ENCODE peak calls at places on chromosomes 7 and 10, in five cellular contexts. H, I, L, O and R are unnamed samples. For H3K4me1, the result is how much of the 10 kb centered on the place peaks cover.

GRCh38 chr7:99505324-99505662 is 831 bp downstream of the ZKSCAN5 start:
- DNase-seq in O (no peak), L (no peak), I (no peak), H (no peak), R (no peak)

GRCh38 chr10:8088504-8088903 is 34.0 kb downstream of the GATA3 start:
- DNase-seq in O (no peak), H (no peak), L (no peak), I (no peak), R (no peak)

GRCh38 chr10:29023678-29024077 is 265.2 kb upstream of the LYZL1 start:
- DNase-seq in O (no peak), L (no peak), H (peak), I (no peak), R (no peak)

GRCh38 chr10:130372222-130372621 is 236.0 kb downstream of the GLRX3 start:
- DNase-seq in L (no peak), H (no peak), O (no peak), I (no peak), R (no peak)

GRCh38 chr7:4722960-4723359 is 40.9 kb downstream of the FOXK1 start:
- DNase-seq in L (no peak), I (no peak), H (no peak), O (no peak), R (no peak)

GRCh38 chr7:121404348-121404747 is 8.2 kb upstream of the FAM3C start:
- DNase-seq in L (no peak), I (no peak), O (no peak), H (no peak), R (no peak)

GRCh38 chr7:37765872-37766525 is 82.4 kb upstream of the NME8 start:
- DNase-seq in I (no peak), O (peak), L (no peak), H (no peak), R (no peak)

GRCh38 chr10:11298116-11298515 is 280.4 kb downstream of the CELF2 start:
- DNase-seq in L (no peak), O (no peak), H (peak), I (no peak), R (no peak)

GRCh38 chr7:16816820-16817219 is 12.0 kb upstream of the AGR2 start:
- DNase-seq in L (no peak), I (no peak), O (no peak), H (no peak), R (no peak)

GRCh38 chr10:72834183-72834825 is 59.2 kb upstream of the OIT3 start:
- DNase-seq in O (peak), H (peak), I (peak), L (peak), R (peak)

GRCh38 chr10:6912021-6912420 is 331.9 kb upstream of the PRKCQ start:
- DNase-seq in L (no peak), O (no peak), I (no peak), H (no peak), R (peak)

GRCh38 chr7:26681819-26682418 is 182.5 kb downstream of the SKAP2 start:
- DNase-seq in O (peak), H (peak), L (no peak), I (no peak), R (no peak)

GRCh38 chr7:150425670-150426069 is 24.8 kb upstream of the GIMAP8 start:
- DNase-seq in O (no peak), I (no peak), L (no peak), H (no peak), R (no peak)

GRCh38 chr7:27151945-27152815 is at the start of gene HOXA3:
- DNase-seq in O (no peak), H (peak), I (no peak), L (no peak), R (no peak)

GRCh38 chr10:49092477-49092876 is 22.8 kb downstream of the VSTM4 start:
- DNase-seq in L (no peak), H (no peak), O (no peak), I (no peak), R (no peak)

GRCh38 chr7:23277359-23277989 is 21.7 kb upstream of the MALSU1 start:
- DNase-seq in H (peak), O (peak), L (peak), I (peak), R (peak)

GRCh38 chr10:6396652-6397051 is 183.4 kb downstream of the PRKCQ start:
- DNase-seq in H (peak), L (no peak), O (no peak), I (no peak), R (no peak)

GRCh38 chr10:109898666-109899577 is 24.4 kb downstream of the XPNPEP1 start:
- DNase-seq in H (peak), I (no peak), O (no peak), L (no peak), R (no peak)

GRCh38 chr7:113142385-113143119 is 24.2 kb upstream of the SMIM30 start:
- DNase-seq in H (no peak), O (peak), L (no peak), I (no peak), R (no peak)

GRCh38 chr10:114821293-114821914 is at the start of gene FHIP2A:
- DNase-seq in L (peak), O (peak), H (peak), I (peak), R (no peak)

GRCh38 chr7:23184709-23185354 is 3.0 kb downstream of the NUP42 start:
- DNase-seq in H (peak), O (peak), L (peak), I (no peak), R (peak)

GRCh38 chr10:63241898-63242297 is 108.8 kb downstream of the NRBF2 start:
- DNase-seq in I (no peak), O (peak), L (no peak), H (no peak), R (no peak)
- H3K4me1 ChIP-seq in I (under half), O (under half), L (under half), H (under half), R (under half)

DNA sequence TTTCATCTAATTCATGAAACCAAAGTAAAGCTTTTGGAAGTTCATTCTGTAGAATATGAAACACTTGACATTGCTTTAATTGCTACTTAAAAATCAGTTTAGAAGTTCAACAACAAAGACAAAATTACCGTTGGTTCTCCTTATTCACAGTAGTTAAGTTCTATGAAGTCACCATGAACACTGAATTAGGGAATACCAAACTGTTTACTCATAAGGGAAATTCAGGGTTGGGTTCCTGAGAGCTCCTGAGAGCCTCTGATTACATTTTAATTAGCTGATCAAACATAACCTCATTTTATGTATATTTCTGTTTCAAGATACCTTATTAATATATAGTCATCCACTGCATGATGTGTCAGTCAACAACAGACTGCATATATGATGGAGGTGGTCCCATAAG is 46.1 kb downstream of the ZNF438 start:
- DNase-seq in O (no peak), H (peak), I (no peak), L (peak), R (no peak)
- H3K4me3 ChIP-seq in O (no peak), H (no peak), I (no peak), L (no peak), R (no peak)

GRCh38 chr10:60185426-60185825 is 204.2 kb downstream of the ANK3 start:
- DNase-seq in L (no peak), O (peak), I (no peak), H (no peak), R (peak)

GRCh38 chr10:60176900-60177299 is 212.8 kb downstream of the ANK3 start:
- DNase-seq in O (no peak), H (no peak), I (no peak), L (no peak), R (no peak)

GRCh38 chr10:60186315-60187071 is 203.2 kb downstream of the ANK3 start:
- DNase-seq in L (no peak), O (no peak), H (peak), I (no peak), R (peak)

GRCh38 chr10:60187691-60188090 is 202.0 kb downstream of the ANK3 start:
- DNase-seq in I (no peak), L (no peak), O (no peak), H (no peak), R (no peak)

GRCh38 chr10:60182691-60183090 is 207.0 kb downstream of the ANK3 start:
- DNase-seq in L (no peak), O (no peak), I (no peak), H (peak), R (no peak)
- H2AFZ ChIP-seq in L (no peak), O (no peak), I (no peak), H (no peak), R (no peak)

GRCh38 chr10:79053081-79053434 is 15.7 kb upstream of the ZMIZ1 start:
- DNase-seq in I (no peak), O (no peak), H (no peak), L (no peak), R (no peak)

GRCh38 chr10:79050896-79051555 is 17.7 kb upstream of the ZMIZ1 start:
- DNase-seq in I (no peak), L (no peak), O (no peak), H (no peak), R (no peak)

GRCh38 chr10:79053481-79054202 is 15.1 kb upstream of the ZMIZ1 start:
- DNase-seq in I (no peak), O (no peak), L (no peak), H (no peak), R (no peak)

GRCh38 chr10:79051766-79052165 is 17.0 kb upstream of the ZMIZ1 start:
- DNase-seq in O (no peak), L (no peak), H (no peak), I (no peak), R (no peak)

GRCh38 chr10:79052311-79053080 is 16.3 kb upstream of the ZMIZ1 start:
- DNase-seq in O (no peak), L (no peak), H (no peak), I (peak), R (peak)
- H3K4me1 ChIP-seq in O (under half), L (under half), H (under half), I (under half), R (under half)

DNA sequence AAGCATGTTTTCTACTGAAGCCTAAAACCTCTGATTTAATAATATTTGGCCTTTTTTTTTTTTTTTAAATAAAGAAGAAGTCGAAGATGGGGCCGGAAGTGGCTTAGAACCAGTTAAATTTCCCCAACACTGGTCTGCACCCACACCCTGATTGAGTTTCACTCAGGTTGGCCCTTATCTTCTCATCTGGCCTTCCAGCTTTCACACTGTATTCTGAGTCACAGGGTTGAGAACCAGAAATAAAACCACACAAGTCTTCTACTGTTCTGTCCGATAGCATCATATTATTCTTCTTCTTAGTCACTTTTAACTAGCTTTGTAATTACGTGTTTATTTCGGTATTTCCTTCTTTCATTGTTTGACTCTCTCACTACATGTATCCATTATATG is 9.9 kb downstream of the ZNF365 start:
- DNase-seq in I (no peak), O (peak), H (peak), L (peak), R (peak)
- H3K4me3 ChIP-seq in I (no peak), O (no peak), H (no peak), L (peak), R (peak)

GRCh38 chr10:58435297-58435696 is 50.1 kb downstream of the TFAM start:
- DNase-seq in H (peak), O (peak), L (peak), I (no peak), R (peak)

GRCh38 chr10:58436071-58436470 is 50.9 kb downstream of the TFAM start:
- DNase-seq in O (peak), I (no peak), L (peak), H (no peak), R (peak)

DNA sequence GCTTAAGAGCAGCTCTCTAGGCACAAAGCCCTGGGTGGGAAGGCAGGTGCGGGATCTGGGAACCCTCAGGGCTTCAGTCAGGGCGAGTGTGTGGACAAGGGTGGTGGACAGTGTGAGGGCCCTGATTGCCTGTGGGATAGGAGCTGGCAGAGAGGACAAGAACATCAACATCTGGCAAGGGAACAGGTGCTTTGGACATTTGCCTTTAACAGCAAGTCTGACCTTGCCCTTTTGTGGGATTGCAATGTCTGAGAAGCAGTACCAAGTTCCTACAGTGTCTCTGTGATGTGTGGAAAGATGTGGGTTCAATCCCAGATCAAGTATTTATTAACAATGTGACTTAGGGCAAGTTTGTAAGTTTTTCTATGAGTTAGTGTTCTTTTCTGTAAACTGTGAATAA is 46.7 kb downstream of the TFAM start:
- DNase-seq in O (no peak), I (no peak), H (peak), L (no peak), R (no peak)
- H2AFZ ChIP-seq in O (no peak), I (no peak), H (no peak), L (no peak), R (no peak)

DNA sequence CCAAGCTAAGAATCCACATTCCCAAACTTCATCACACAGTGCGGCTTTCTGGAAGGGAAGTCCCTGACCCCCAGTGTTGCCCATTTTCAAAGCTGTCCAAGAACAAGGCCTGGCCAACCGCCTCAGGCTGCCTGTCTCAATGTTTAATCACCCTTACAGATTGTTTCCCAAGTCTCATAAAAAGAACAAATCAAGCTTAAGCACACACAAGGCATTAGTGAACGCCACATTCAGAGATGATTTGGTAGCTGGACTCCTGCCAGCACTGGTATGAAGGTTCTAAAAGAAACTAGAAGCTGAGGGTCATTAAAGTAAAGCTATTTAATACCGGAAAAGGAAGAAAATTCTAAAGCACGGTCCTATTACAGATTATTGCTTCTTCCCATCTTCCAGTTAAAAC is 35.6 kb downstream of the C10orf90 start:
- DNase-seq in I (no peak), O (no peak), H (no peak), L (no peak), R (no peak)
- H3K4me1 ChIP-seq in I (under half), O (under half), H (under half), L (under half), R (under half)

GRCh38 chr10:70352401-70353097 is 29.9 kb downstream of the LRRC20 start:
- DNase-seq in O (no peak), I (no peak), H (peak), L (no peak), R (no peak)

GRCh38 chr10:70357447-70358035 is 24.9 kb downstream of the LRRC20 start:
- DNase-seq in O (no peak), L (no peak), H (peak), I (no peak), R (no peak)

GRCh38 chr10:70354100-70354499 is 28.3 kb downstream of the LRRC20 start:
- DNase-seq in H (no peak), O (no peak), L (no peak), I (no peak), R (no peak)

GRCh38 chr10:70355234-70356021 is 27.0 kb downstream of the LRRC20 start:
- DNase-seq in I (no peak), O (no peak), H (peak), L (no peak), R (no peak)

DNA sequence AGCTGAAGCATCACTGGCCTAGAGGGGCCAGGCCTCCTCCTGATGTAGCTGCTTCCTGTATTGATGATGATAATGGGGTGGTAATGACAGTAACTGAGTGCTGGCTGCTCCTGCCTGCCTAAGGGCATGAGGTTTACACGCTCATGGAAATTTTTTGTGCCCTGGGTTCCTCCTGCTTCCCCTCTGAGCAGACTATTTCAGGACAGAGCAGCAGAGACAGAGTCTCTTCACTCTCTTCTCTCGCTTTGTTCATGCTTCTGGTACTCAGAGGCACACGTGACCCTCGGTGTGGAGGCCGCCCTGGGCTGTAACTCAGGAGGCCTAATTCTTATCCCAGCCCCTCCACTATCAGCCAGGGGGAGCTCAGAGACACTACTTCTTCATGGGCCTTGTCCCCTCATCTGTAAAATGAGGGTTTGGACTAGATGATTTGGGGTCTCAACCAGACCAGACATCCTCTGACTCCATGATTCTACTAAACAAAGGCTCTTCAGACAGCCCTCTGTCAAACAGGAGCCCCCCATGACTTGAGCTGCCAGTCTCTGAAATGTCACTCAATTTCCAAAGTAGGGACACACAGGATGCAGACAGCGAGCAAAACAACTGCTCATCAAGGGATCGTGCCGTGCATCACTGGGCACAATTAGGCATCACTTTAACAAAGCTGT is 27.7 kb downstream of the LRRC20 start:
- DNase-seq in L (no peak), I (no peak), H (no peak), O (no peak), R (no peak)
- H3K4me3 ChIP-seq in L (no peak), I (no peak), H (no peak), O (no peak), R (no peak)